ENCODE peak calls at places on chromosome 17, in seven cellular contexts. One of them, this sample, is unnamed.

GRCh38 chr17:13704333-13704732 is 102.6 kb upstream of the HS3ST3A1 start:
- DNase-seq in D721Med: no peak
- DNase-seq in GM12865: no peak
- DNase-seq in esophagus muscularis mucosa: no peak
- DNase-seq in heart right ventricle: no peak
- DNase-seq in GM23338: no peak
- DNase-seq in fibroblast of the aortic adventitia: peak
- DNase-seq in this sample: no peak

GRCh38 chr17:50834786-50835562 is 412 bp upstream of the WFIKKN2 start:
- DNase-seq in D721Med: no peak
- DNase-seq in GM12865: no peak
- DNase-seq in esophagus muscularis mucosa: no peak
- DNase-seq in heart right ventricle: no peak
- DNase-seq in GM23338: peak
- DNase-seq in fibroblast of the aortic adventitia: peak
- DNase-seq in this sample: no peak

GRCh38 chr17:64459284-64459747 is 10.4 kb downstream of the MILR1 start:
- DNase-seq in D721Med: no peak
- DNase-seq in GM12865: no peak
- DNase-seq in esophagus muscularis mucosa: no peak
- DNase-seq in heart right ventricle: no peak
- DNase-seq in GM23338: no peak
- DNase-seq in fibroblast of the aortic adventitia: peak
- DNase-seq in this sample: no peak

GRCh38 chr17:45361451-45361850 is 44.6 kb upstream of the MAP3K14 start:
- DNase-seq in D721Med: no peak
- DNase-seq in GM12865: no peak
- DNase-seq in esophagus muscularis mucosa: no peak
- DNase-seq in heart right ventricle: no peak
- DNase-seq in GM23338: no peak
- DNase-seq in fibroblast of the aortic adventitia: peak
- DNase-seq in this sample: no peak

GRCh38 chr17:27082023-27082774 is 211.7 kb upstream of the WSB1 start:
- DNase-seq in D721Med: no peak
- DNase-seq in GM12865: no peak
- DNase-seq in esophagus muscularis mucosa: no peak
- DNase-seq in heart right ventricle: no peak
- DNase-seq in GM23338: no peak
- DNase-seq in fibroblast of the aortic adventitia: no peak
- DNase-seq in this sample: no peak

GRCh38 chr17:66655861-66656260 is 179.1 kb upstream of the CACNG5 start:
- DNase-seq in D721Med: no peak
- DNase-seq in GM12865: no peak
- DNase-seq in esophagus muscularis mucosa: no peak
- DNase-seq in heart right ventricle: no peak
- DNase-seq in GM23338: no peak
- DNase-seq in fibroblast of the aortic adventitia: peak
- DNase-seq in this sample: no peak

GRCh38 chr17:10021239-10021638 is 116.2 kb upstream of the RCVRN start:
- DNase-seq in D721Med: no peak
- DNase-seq in GM12865: no peak
- DNase-seq in esophagus muscularis mucosa: no peak
- DNase-seq in heart right ventricle: no peak
- DNase-seq in GM23338: no peak
- DNase-seq in fibroblast of the aortic adventitia: no peak
- DNase-seq in this sample: no peak

GRCh38 chr17:41784207-41784744 is 2.2 kb downstream of the JUP start:
- DNase-seq in D721Med: peak
- DNase-seq in GM12865: peak
- DNase-seq in esophagus muscularis mucosa: no peak
- DNase-seq in heart right ventricle: peak
- DNase-seq in GM23338: peak
- DNase-seq in fibroblast of the aortic adventitia: peak
- DNase-seq in this sample: peak

GRCh38 chr17:27670791-27671590 is 40.0 kb downstream of the LGALS9 start:
- DNase-seq in D721Med: no peak
- DNase-seq in GM12865: no peak
- DNase-seq in esophagus muscularis mucosa: no peak
- DNase-seq in heart right ventricle: no peak
- DNase-seq in GM23338: peak
- DNase-seq in fibroblast of the aortic adventitia: no peak
- DNase-seq in this sample: peak

GRCh38 chr17:45345246-45345553 is 28.4 kb upstream of the MAP3K14 start:
- DNase-seq in D721Med: no peak
- DNase-seq in GM12865: no peak
- DNase-seq in esophagus muscularis mucosa: no peak
- DNase-seq in heart right ventricle: no peak
- DNase-seq in GM23338: no peak
- DNase-seq in fibroblast of the aortic adventitia: no peak
- DNase-seq in this sample: no peak

GRCh38 chr17:76179496-76180467 is 38.7 kb upstream of the FOXJ1 start:
- DNase-seq in D721Med: no peak
- DNase-seq in GM12865: peak
- DNase-seq in esophagus muscularis mucosa: no peak
- DNase-seq in heart right ventricle: no peak
- DNase-seq in GM23338: no peak
- DNase-seq in fibroblast of the aortic adventitia: peak
- DNase-seq in this sample: peak

DNA sequence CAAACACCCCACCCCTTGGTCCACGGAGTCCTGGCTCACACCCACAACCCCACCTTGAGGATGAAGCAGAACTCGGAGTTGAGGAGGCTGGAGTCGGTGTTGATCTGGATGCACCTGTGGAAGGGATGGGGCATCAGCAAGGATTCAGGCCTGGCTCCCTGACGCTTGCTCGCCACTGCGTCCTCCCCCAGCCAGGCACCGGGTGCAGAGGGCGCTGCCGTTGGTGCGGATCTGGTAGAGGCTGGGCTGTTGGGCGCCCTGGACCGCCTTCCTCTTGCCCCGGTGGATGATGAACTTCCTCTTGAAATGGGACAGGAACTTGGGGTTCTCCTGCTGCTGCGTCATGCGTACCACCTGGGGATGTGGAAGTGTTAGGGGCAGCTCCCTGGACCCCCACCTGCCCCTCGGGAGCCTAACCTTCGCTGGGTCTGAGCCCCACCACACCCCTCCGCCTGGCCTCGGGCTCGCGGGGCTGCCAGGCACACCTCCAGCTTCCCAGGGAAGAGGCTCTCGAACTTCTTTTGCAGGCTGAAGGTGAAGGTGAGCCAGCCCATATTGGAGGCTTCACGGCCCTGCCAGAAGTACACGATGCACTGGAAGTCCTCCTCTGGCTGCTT is 12.3 kb downstream of the FLII start:
- DNase-seq in D721Med: no peak
- DNase-seq in GM12865: no peak
- DNase-seq in esophagus muscularis mucosa: no peak
- DNase-seq in heart right ventricle: no peak
- DNase-seq in GM23338: no peak
- DNase-seq in fibroblast of the aortic adventitia: no peak
- DNase-seq in this sample: no peak
- TF ChIP-seq CTCF in D721Med: no peak
- TF ChIP-seq CTCF in GM12865: no peak
- TF ChIP-seq CTCF in esophagus muscularis mucosa: no peak
- TF ChIP-seq CTCF in heart right ventricle: no peak
- TF ChIP-seq CTCF in GM23338: no peak
- TF ChIP-seq CTCF in fibroblast of the aortic adventitia: no peak
- TF ChIP-seq CTCF in this sample: no peak

DNA sequence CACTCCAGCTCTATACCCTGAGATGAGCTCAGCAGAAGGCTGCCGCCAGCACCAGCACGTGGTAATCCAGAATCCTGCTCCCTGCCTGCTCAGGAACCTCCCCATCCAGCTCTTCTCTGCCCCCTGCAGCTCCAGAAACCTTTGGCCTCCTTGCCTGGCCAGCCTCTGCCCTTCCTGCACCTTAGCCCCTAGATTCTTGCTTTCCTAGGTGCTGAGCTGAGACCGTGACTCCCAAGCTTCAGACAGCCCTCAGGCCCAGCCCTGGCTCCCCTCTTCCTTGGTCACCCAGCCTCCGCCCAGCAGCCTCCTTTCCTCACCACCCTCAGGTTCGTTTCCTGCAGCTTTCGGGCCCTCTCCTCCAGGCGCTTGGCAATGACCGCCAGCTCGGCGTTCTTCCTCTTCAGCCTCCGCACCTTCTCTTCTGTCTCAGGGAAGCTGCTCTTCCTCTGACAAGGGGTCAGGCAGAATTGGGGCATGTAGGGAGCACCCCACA is 2.6 kb downstream of the TSPOAP1 start:
- DNase-seq in D721Med: peak
- DNase-seq in GM12865: no peak
- DNase-seq in esophagus muscularis mucosa: no peak
- DNase-seq in heart right ventricle: no peak
- DNase-seq in GM23338: no peak
- DNase-seq in fibroblast of the aortic adventitia: no peak
- DNase-seq in this sample: no peak
- TF ChIP-seq CTCF in D721Med: peak
- TF ChIP-seq CTCF in GM12865: no peak
- TF ChIP-seq CTCF in esophagus muscularis mucosa: no peak
- TF ChIP-seq CTCF in heart right ventricle: no peak
- TF ChIP-seq CTCF in GM23338: peak
- TF ChIP-seq CTCF in fibroblast of the aortic adventitia: no peak
- TF ChIP-seq CTCF in this sample: no peak

DNA sequence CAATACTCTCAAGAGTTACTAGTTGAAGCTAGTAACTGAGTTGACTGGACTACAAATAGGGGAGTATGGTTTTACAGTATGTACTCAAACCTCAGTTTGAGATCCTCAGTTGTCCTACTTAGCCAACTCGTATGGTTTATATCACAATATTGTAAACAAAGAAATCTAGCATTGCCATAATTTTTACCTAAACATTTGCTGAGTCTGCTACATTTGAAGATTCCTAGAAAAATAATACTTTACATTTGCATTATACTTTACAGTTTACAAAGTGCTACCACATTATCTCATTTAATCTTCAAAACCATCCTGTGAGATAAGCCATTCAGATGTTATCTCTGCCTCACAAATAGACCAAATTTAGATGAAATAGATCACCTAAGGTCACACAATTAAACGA is 16.3 kb downstream of the CBX1 start:
- DNase-seq in D721Med: no peak
- DNase-seq in GM12865: no peak
- DNase-seq in esophagus muscularis mucosa: no peak
- DNase-seq in heart right ventricle: no peak
- DNase-seq in GM23338: no peak
- DNase-seq in fibroblast of the aortic adventitia: no peak
- DNase-seq in this sample: no peak
- TF ChIP-seq CTCF in D721Med: no peak
- TF ChIP-seq CTCF in GM12865: no peak
- TF ChIP-seq CTCF in esophagus muscularis mucosa: no peak
- TF ChIP-seq CTCF in heart right ventricle: no peak
- TF ChIP-seq CTCF in GM23338: no peak
- TF ChIP-seq CTCF in fibroblast of the aortic adventitia: no peak
- TF ChIP-seq CTCF in this sample: no peak

GRCh38 chr17:80951121-80952090 is 40.2 kb upstream of the CHMP6 start:
- DNase-seq in D721Med: no peak
- DNase-seq in GM12865: no peak
- DNase-seq in esophagus muscularis mucosa: no peak
- DNase-seq in heart right ventricle: no peak
- DNase-seq in GM23338: no peak
- DNase-seq in fibroblast of the aortic adventitia: no peak
- DNase-seq in this sample: no peak
- TF ChIP-seq CTCF in D721Med: no peak
- TF ChIP-seq CTCF in GM12865: no peak
- TF ChIP-seq CTCF in esophagus muscularis mucosa: no peak
- TF ChIP-seq CTCF in heart right ventricle: no peak
- TF ChIP-seq CTCF in GM23338: no peak
- TF ChIP-seq CTCF in fibroblast of the aortic adventitia: no peak
- TF ChIP-seq CTCF in this sample: no peak

GRCh38 chr17:48612854-48613691 is 2.0 kb downstream of the HOXB8 start:
- DNase-seq in D721Med: no peak
- DNase-seq in GM12865: peak
- DNase-seq in esophagus muscularis mucosa: no peak
- DNase-seq in heart right ventricle: no peak
- DNase-seq in GM23338: peak
- DNase-seq in fibroblast of the aortic adventitia: no peak
- DNase-seq in this sample: peak
- TF ChIP-seq CTCF in D721Med: no peak
- TF ChIP-seq CTCF in GM12865: peak
- TF ChIP-seq CTCF in esophagus muscularis mucosa: no peak
- TF ChIP-seq CTCF in heart right ventricle: no peak
- TF ChIP-seq CTCF in GM23338: no peak
- TF ChIP-seq CTCF in fibroblast of the aortic adventitia: peak
- TF ChIP-seq CTCF in this sample: no peak

GRCh38 chr17:79612468-79613194 is 1.8 kb upstream of the RBFOX3 start:
- DNase-seq in D721Med: no peak
- DNase-seq in GM12865: peak
- DNase-seq in esophagus muscularis mucosa: no peak
- DNase-seq in heart right ventricle: no peak
- DNase-seq in GM23338: peak
- DNase-seq in fibroblast of the aortic adventitia: peak
- DNase-seq in this sample: peak
- TF ChIP-seq CTCF in D721Med: peak
- TF ChIP-seq CTCF in GM12865: peak
- TF ChIP-seq CTCF in esophagus muscularis mucosa: no peak
- TF ChIP-seq CTCF in heart right ventricle: peak
- TF ChIP-seq CTCF in GM23338: peak
- TF ChIP-seq CTCF in fibroblast of the aortic adventitia: peak
- TF ChIP-seq CTCF in this sample: peak

GRCh38 chr17:39667262-39668140 is 752 bp upstream of the PNMT start:
- DNase-seq in D721Med: no peak
- DNase-seq in GM12865: no peak
- DNase-seq in esophagus muscularis mucosa: no peak
- DNase-seq in heart right ventricle: no peak
- DNase-seq in GM23338: peak
- DNase-seq in fibroblast of the aortic adventitia: no peak
- DNase-seq in this sample: no peak

GRCh38 chr17:39666231-39666600 is 1.1 kb downstream of the TCAP start:
- DNase-seq in D721Med: no peak
- DNase-seq in GM12865: no peak
- DNase-seq in esophagus muscularis mucosa: no peak
- DNase-seq in heart right ventricle: no peak
- DNase-seq in GM23338: no peak
- DNase-seq in fibroblast of the aortic adventitia: no peak
- DNase-seq in this sample: no peak

GRCh38 chr17:39666601-39667261 is 1.5 kb upstream of the PNMT start:
- DNase-seq in D721Med: no peak
- DNase-seq in GM12865: no peak
- DNase-seq in esophagus muscularis mucosa: no peak
- DNase-seq in heart right ventricle: peak
- DNase-seq in GM23338: no peak
- DNase-seq in fibroblast of the aortic adventitia: no peak
- DNase-seq in this sample: no peak

GRCh38 chr17:39664581-39665561 is at the start of gene TCAP:
- DNase-seq in D721Med: no peak
- DNase-seq in GM12865: no peak
- DNase-seq in esophagus muscularis mucosa: no peak
- DNase-seq in heart right ventricle: peak
- DNase-seq in GM23338: peak
- DNase-seq in fibroblast of the aortic adventitia: no peak
- DNase-seq in this sample: no peak

GRCh38 chr17:39665642-39666221 is 583 bp downstream of the TCAP start:
- DNase-seq in D721Med: no peak
- DNase-seq in GM12865: no peak
- DNase-seq in esophagus muscularis mucosa: no peak
- DNase-seq in heart right ventricle: no peak
- DNase-seq in GM23338: no peak
- DNase-seq in fibroblast of the aortic adventitia: no peak
- DNase-seq in this sample: no peak
- TF ChIP-seq CTCF in D721Med: no peak
- TF ChIP-seq CTCF in GM12865: no peak
- TF ChIP-seq CTCF in esophagus muscularis mucosa: no peak
- TF ChIP-seq CTCF in heart right ventricle: peak
- TF ChIP-seq CTCF in GM23338: no peak
- TF ChIP-seq CTCF in fibroblast of the aortic adventitia: no peak
- TF ChIP-seq CTCF in this sample: no peak